ENCODE peak calls at places on chromosomes 2 and 18, in ten cellular contexts. One of them, this sample, is unnamed.

GRCh38 chr18:38563396-38563980 is 997.9 kb upstream of the CELF4 start:
- DNase-seq in pancreas: no peak
- DNase-seq in thoracic aorta: no peak
- DNase-seq in HFFc6: no peak
- DNase-seq in GM12865: no peak
- DNase-seq in GM10248: no peak
- DNase-seq in HFF-Myc: no peak
- DNase-seq in neural crest cell: no peak
- DNase-seq in heart right ventricle: no peak
- DNase-seq in fibroblast of mammary gland: no peak
- DNase-seq in this sample: no peak

GRCh38 chr2:222518570-222519381 is 94.4 kb downstream of the SGPP2 start:
- DNase-seq in GM10248: no peak
- DNase-seq in neural crest cell: no peak
- DNase-seq in HFFc6: no peak
- DNase-seq in HFF-Myc: no peak
- DNase-seq in thoracic aorta: no peak
- DNase-seq in heart right ventricle: no peak
- DNase-seq in GM12865: no peak
- DNase-seq in fibroblast of mammary gland: peak
- DNase-seq in pancreas: no peak
- DNase-seq in this sample: no peak

GRCh38 chr18:45324489-45325111 is 290.7 kb upstream of the SLC14A2 start:
- DNase-seq in HFFc6: no peak
- DNase-seq in pancreas: no peak
- DNase-seq in heart right ventricle: peak
- DNase-seq in GM10248: no peak
- DNase-seq in GM12865: no peak
- DNase-seq in thoracic aorta: peak
- DNase-seq in neural crest cell: no peak
- DNase-seq in HFF-Myc: no peak
- DNase-seq in fibroblast of mammary gland: peak
- DNase-seq in this sample: no peak

GRCh38 chr2:54599326-54599710 is 124.1 kb upstream of the EML6 start:
- DNase-seq in HFFc6: no peak
- DNase-seq in thoracic aorta: no peak
- DNase-seq in neural crest cell: no peak
- DNase-seq in pancreas: no peak
- DNase-seq in fibroblast of mammary gland: no peak
- DNase-seq in heart right ventricle: no peak
- DNase-seq in GM12865: no peak
- DNase-seq in HFF-Myc: no peak
- DNase-seq in GM10248: no peak
- DNase-seq in this sample: no peak

GRCh38 chr2:138827426-138828054 is 47.4 kb upstream of the NXPH2 start:
- DNase-seq in pancreas: no peak
- DNase-seq in HFF-Myc: peak
- DNase-seq in heart right ventricle: no peak
- DNase-seq in neural crest cell: peak
- DNase-seq in GM10248: peak
- DNase-seq in HFFc6: peak
- DNase-seq in GM12865: peak
- DNase-seq in thoracic aorta: no peak
- DNase-seq in fibroblast of mammary gland: peak
- DNase-seq in this sample: peak

GRCh38 chr2:43224131-43224570 is 2.3 kb downstream of the ZFP36L2 start:
- DNase-seq in GM12865: peak
- DNase-seq in GM10248: peak
- DNase-seq in HFF-Myc: no peak
- DNase-seq in pancreas: peak
- DNase-seq in HFFc6: peak
- DNase-seq in thoracic aorta: no peak
- DNase-seq in neural crest cell: peak
- DNase-seq in fibroblast of mammary gland: peak
- DNase-seq in heart right ventricle: peak
- DNase-seq in this sample: peak

GRCh38 chr2:217551229-217551909 is 451.4 kb downstream of the TNS1 start:
- DNase-seq in GM10248: no peak
- DNase-seq in neural crest cell: no peak
- DNase-seq in heart right ventricle: no peak
- DNase-seq in GM12865: no peak
- DNase-seq in thoracic aorta: no peak
- DNase-seq in fibroblast of mammary gland: no peak
- DNase-seq in HFFc6: peak
- DNase-seq in HFF-Myc: no peak
- DNase-seq in pancreas: no peak
- DNase-seq in this sample: no peak

GRCh38 chr2:121529439-121530209 is 1.1 kb upstream of the RNU4ATAC start:
- DNase-seq in heart right ventricle: no peak
- DNase-seq in GM10248: peak
- DNase-seq in GM12865: no peak
- DNase-seq in HFFc6: no peak
- DNase-seq in HFF-Myc: peak
- DNase-seq in thoracic aorta: peak
- DNase-seq in fibroblast of mammary gland: peak
- DNase-seq in pancreas: peak
- DNase-seq in neural crest cell: peak
- DNase-seq in this sample: peak

GRCh38 chr2:234795272-234795920 is 156.4 kb upstream of the SH3BP4 start:
- DNase-seq in HFFc6: peak
- DNase-seq in fibroblast of mammary gland: no peak
- DNase-seq in pancreas: no peak
- DNase-seq in HFF-Myc: no peak
- DNase-seq in GM12865: no peak
- DNase-seq in heart right ventricle: no peak
- DNase-seq in GM10248: no peak
- DNase-seq in neural crest cell: no peak
- DNase-seq in thoracic aorta: no peak
- DNase-seq in this sample: no peak

GRCh38 chr18:65527879-65528633 is 222.8 kb upstream of the CDH7 start:
- DNase-seq in GM12865: no peak
- DNase-seq in GM10248: no peak
- DNase-seq in fibroblast of mammary gland: no peak
- DNase-seq in heart right ventricle: no peak
- DNase-seq in thoracic aorta: no peak
- DNase-seq in pancreas: no peak
- DNase-seq in neural crest cell: no peak
- DNase-seq in HFF-Myc: no peak
- DNase-seq in HFFc6: no peak
- DNase-seq in this sample: no peak

GRCh38 chr18:48945953-48946217 is 4.9 kb downstream of the SMAD7 start:
- DNase-seq in GM12865: no peak
- DNase-seq in GM10248: no peak
- DNase-seq in fibroblast of mammary gland: no peak
- DNase-seq in HFFc6: no peak
- DNase-seq in neural crest cell: no peak
- DNase-seq in pancreas: no peak
- DNase-seq in thoracic aorta: no peak
- DNase-seq in heart right ventricle: no peak
- DNase-seq in HFF-Myc: no peak
- DNase-seq in this sample: peak

GRCh38 chr2:238350150-238350549 is 29.8 kb downstream of the TRAF3IP1 start:
- DNase-seq in HFFc6: no peak
- DNase-seq in pancreas: no peak
- DNase-seq in GM10248: no peak
- DNase-seq in fibroblast of mammary gland: no peak
- DNase-seq in HFF-Myc: no peak
- DNase-seq in neural crest cell: no peak
- DNase-seq in GM12865: no peak
- DNase-seq in heart right ventricle: no peak
- DNase-seq in thoracic aorta: no peak
- DNase-seq in this sample: no peak

GRCh38 chr2:61534926-61535325 is 3.2 kb downstream of the XPO1 start:
- DNase-seq in GM10248: no peak
- DNase-seq in pancreas: no peak
- DNase-seq in thoracic aorta: no peak
- DNase-seq in HFF-Myc: no peak
- DNase-seq in HFFc6: no peak
- DNase-seq in heart right ventricle: no peak
- DNase-seq in GM12865: no peak
- DNase-seq in neural crest cell: no peak
- DNase-seq in fibroblast of mammary gland: no peak
- DNase-seq in this sample: no peak

GRCh38 chr18:48542513-48543181 is 3.8 kb downstream of the CTIF start:
- DNase-seq in thoracic aorta: no peak
- DNase-seq in HFF-Myc: no peak
- DNase-seq in pancreas: no peak
- DNase-seq in GM10248: no peak
- DNase-seq in neural crest cell: no peak
- DNase-seq in GM12865: no peak
- DNase-seq in fibroblast of mammary gland: no peak
- DNase-seq in heart right ventricle: no peak
- DNase-seq in HFFc6: no peak
- DNase-seq in this sample: no peak

GRCh38 chr2:134790487-134790886 is 47.9 kb upstream of the ACMSD start:
- DNase-seq in heart right ventricle: no peak
- DNase-seq in thoracic aorta: no peak
- DNase-seq in GM12865: no peak
- DNase-seq in fibroblast of mammary gland: no peak
- DNase-seq in pancreas: no peak
- DNase-seq in HFFc6: no peak
- DNase-seq in neural crest cell: no peak
- DNase-seq in HFF-Myc: no peak
- DNase-seq in GM10248: no peak
- DNase-seq in this sample: no peak
- TF ChIP-seq CTCF in heart right ventricle: no peak
- TF ChIP-seq CTCF in thoracic aorta: no peak
- TF ChIP-seq CTCF in GM12865: peak
- TF ChIP-seq CTCF in fibroblast of mammary gland: peak
- TF ChIP-seq CTCF in pancreas: no peak
- TF ChIP-seq CTCF in HFFc6: peak
- TF ChIP-seq CTCF in neural crest cell: peak
- TF ChIP-seq CTCF in HFF-Myc: no peak
- TF ChIP-seq CTCF in GM10248: no peak
- TF ChIP-seq CTCF in this sample: no peak

GRCh38 chr18:25334588-25334987 is 17.4 kb downstream of the ZNF521 start:
- DNase-seq in pancreas: no peak
- DNase-seq in HFFc6: no peak
- DNase-seq in heart right ventricle: no peak
- DNase-seq in GM12865: no peak
- DNase-seq in thoracic aorta: no peak
- DNase-seq in GM10248: no peak
- DNase-seq in fibroblast of mammary gland: no peak
- DNase-seq in neural crest cell: no peak
- DNase-seq in HFF-Myc: no peak
- DNase-seq in this sample: no peak
- TF ChIP-seq CTCF in pancreas: no peak
- TF ChIP-seq CTCF in HFFc6: peak
- TF ChIP-seq CTCF in heart right ventricle: no peak
- TF ChIP-seq CTCF in GM12865: no peak
- TF ChIP-seq CTCF in thoracic aorta: peak
- TF ChIP-seq CTCF in GM10248: no peak
- TF ChIP-seq CTCF in fibroblast of mammary gland: peak
- TF ChIP-seq CTCF in neural crest cell: peak
- TF ChIP-seq CTCF in HFF-Myc: no peak
- TF ChIP-seq CTCF in this sample: no peak

GRCh38 chr2:20448246-20449046 is 1.6 kb downstream of the RHOB start:
- DNase-seq in heart right ventricle: no peak
- DNase-seq in fibroblast of mammary gland: peak
- DNase-seq in neural crest cell: peak
- DNase-seq in HFFc6: no peak
- DNase-seq in HFF-Myc: no peak
- DNase-seq in GM12865: no peak
- DNase-seq in pancreas: no peak
- DNase-seq in GM10248: no peak
- DNase-seq in thoracic aorta: no peak
- DNase-seq in this sample: no peak

GRCh38 chr2:20446280-20446916 is 476 bp upstream of the RHOB start:
- DNase-seq in HFF-Myc: no peak
- DNase-seq in fibroblast of mammary gland: no peak
- DNase-seq in pancreas: no peak
- DNase-seq in thoracic aorta: no peak
- DNase-seq in HFFc6: no peak
- DNase-seq in heart right ventricle: peak
- DNase-seq in neural crest cell: no peak
- DNase-seq in GM12865: no peak
- DNase-seq in GM10248: no peak
- DNase-seq in this sample: no peak

GRCh38 chr2:20446917-20447436 is at the start of gene RHOB:
- DNase-seq in HFF-Myc: peak
- DNase-seq in pancreas: peak
- DNase-seq in heart right ventricle: peak
- DNase-seq in fibroblast of mammary gland: peak
- DNase-seq in GM12865: peak
- DNase-seq in HFFc6: peak
- DNase-seq in GM10248: peak
- DNase-seq in neural crest cell: peak
- DNase-seq in thoracic aorta: peak
- DNase-seq in this sample: peak

GRCh38 chr2:20449501-20450200 is 2.8 kb downstream of the RHOB start:
- DNase-seq in thoracic aorta: no peak
- DNase-seq in fibroblast of mammary gland: peak
- DNase-seq in heart right ventricle: no peak
- DNase-seq in neural crest cell: no peak
- DNase-seq in HFFc6: no peak
- DNase-seq in GM10248: no peak
- DNase-seq in HFF-Myc: no peak
- DNase-seq in pancreas: no peak
- DNase-seq in GM12865: no peak
- DNase-seq in this sample: no peak

GRCh38 chr2:20447437-20448245 is 767 bp downstream of the RHOB start:
- DNase-seq in HFFc6: no peak
- DNase-seq in neural crest cell: peak
- DNase-seq in GM10248: peak
- DNase-seq in thoracic aorta: no peak
- DNase-seq in heart right ventricle: peak
- DNase-seq in pancreas: peak
- DNase-seq in GM12865: peak
- DNase-seq in fibroblast of mammary gland: peak
- DNase-seq in HFF-Myc: no peak
- DNase-seq in this sample: peak
- TF ChIP-seq CTCF in HFFc6: no peak
- TF ChIP-seq CTCF in neural crest cell: no peak
- TF ChIP-seq CTCF in GM10248: no peak
- TF ChIP-seq CTCF in thoracic aorta: no peak
- TF ChIP-seq CTCF in heart right ventricle: no peak
- TF ChIP-seq CTCF in pancreas: no peak
- TF ChIP-seq CTCF in GM12865: peak
- TF ChIP-seq CTCF in fibroblast of mammary gland: no peak
- TF ChIP-seq CTCF in HFF-Myc: no peak
- TF ChIP-seq CTCF in this sample: peak

GRCh38 chr2:174522553-174522952 is 35.7 kb upstream of the GPR155 start:
- DNase-seq in heart right ventricle: no peak
- DNase-seq in neural crest cell: no peak
- DNase-seq in HFFc6: peak
- DNase-seq in GM12865: peak
- DNase-seq in GM10248: no peak
- DNase-seq in pancreas: no peak
- DNase-seq in thoracic aorta: no peak
- DNase-seq in HFF-Myc: no peak
- DNase-seq in fibroblast of mammary gland: peak
- DNase-seq in this sample: peak
- TF ChIP-seq CTCF in heart right ventricle: peak
- TF ChIP-seq CTCF in neural crest cell: peak
- TF ChIP-seq CTCF in HFFc6: peak
- TF ChIP-seq CTCF in GM12865: peak
- TF ChIP-seq CTCF in GM10248: no peak
- TF ChIP-seq CTCF in pancreas: no peak
- TF ChIP-seq CTCF in thoracic aorta: peak
- TF ChIP-seq CTCF in HFF-Myc: no peak
- TF ChIP-seq CTCF in fibroblast of mammary gland: peak
- TF ChIP-seq CTCF in this sample: no peak

This sample was measured in GM13976.